ENCODE peak calls at places on chromosomes 2 and 18, in six cellular contexts. G, X, Q, Z, W and K are unnamed samples.

GRCh38 chr2:41910126-41910525 is 137.7 kb upstream of the PKDCC start:
- DNase-seq in Z (no peak), Q (no peak), X (peak), W (no peak), G (no peak), K (no peak)

GRCh38 chr2:54531558-54531957 is 75.4 kb downstream of the SPTBN1 start:
- DNase-seq in W (no peak), Q (no peak), X (peak), Z (no peak), G (peak), K (no peak)

GRCh38 chr2:175430236-175430635 is 248.7 kb upstream of the ATP5MC3 start:
- DNase-seq in G (no peak), X (no peak), W (no peak), Z (no peak), Q (no peak), K (no peak)

GRCh38 chr2:9745153-9745899 is 97.9 kb upstream of the TAF1B start:
- DNase-seq in Q (no peak), X (no peak), Z (no peak), G (no peak), W (no peak), K (no peak)

GRCh38 chr18:39350916-39351315 is 1785.3 kb upstream of the CELF4 start:
- DNase-seq in G (no peak), Q (no peak), Z (no peak), X (no peak), W (no peak), K (no peak)

GRCh38 chr2:180657054-180657453 is 323.4 kb upstream of the UBE2E3 start:
- DNase-seq in Z (no peak), X (peak), G (peak), W (no peak), Q (no peak), K (no peak)

GRCh38 chr18:22538463-22538862 is 120.7 kb upstream of the CTAGE1 start:
- DNase-seq in Q (peak), X (peak), G (no peak), Z (peak), W (no peak), K (no peak)

GRCh38 chr2:209526541-209526940 is 102.7 kb downstream of the MAP2 start:
- DNase-seq in G (no peak), X (no peak), Q (no peak), Z (no peak), W (no peak), K (no peak)

GRCh38 chr18:77622009-77622692 is 372.5 kb downstream of the GALR1 start:
- DNase-seq in G (no peak), Z (no peak), W (no peak), Q (no peak), X (no peak), K (no peak)

GRCh38 chr2:70468898-70469297 is 84.7 kb downstream of the TGFA start:
- DNase-seq in Z (no peak), G (no peak), W (peak), X (no peak), Q (no peak), K (no peak)

GRCh38 chr18:75141734-75142133 is 67.2 kb downstream of the PTGR3 start:
- DNase-seq in Q (no peak), X (no peak), Z (no peak), W (no peak), G (no peak), K (no peak)

GRCh38 chr2:187037310-187037709 is 188.3 kb upstream of the ZSWIM2 start:
- DNase-seq in Z (no peak), Q (no peak), X (peak), G (no peak), W (no peak), K (no peak)

GRCh38 chr2:9656270-9656766 is 25.5 kb upstream of the YWHAQ start:
- DNase-seq in X (peak), Z (no peak), Q (no peak), W (no peak), G (no peak), K (no peak)

GRCh38 chr18:79915161-79916127 is 36.0 kb downstream of the SLC66A2 start:
- DNase-seq in G (no peak), Q (no peak), W (peak), X (no peak), Z (no peak), K (no peak)

GRCh38 chr2:119111115-119111975 is 47.2 kb downstream of the C1QL2 start:
- DNase-seq in Q (no peak), X (no peak), G (peak), Z (no peak), W (peak), K (no peak)

GRCh38 chr2:71614976-71615768 is 161.8 kb downstream of the DYSF start:
- DNase-seq in G (no peak), W (peak), X (peak), Z (peak), Q (peak), K (peak)

GRCh38 chr2:105400138-105400540 is 1.3 kb upstream of the FHL2 start:
- DNase-seq in Q (no peak), X (no peak), G (no peak), Z (no peak), W (no peak), K (no peak)

GRCh38 chr18:27500531-27500930 is 315.4 kb upstream of the CHST9 start:
- DNase-seq in Z (no peak), W (no peak), Q (no peak), X (no peak), G (no peak), K (peak)
- H3K27ac ChIP-seq in Z (no peak), W (no peak), Q (no peak), X (no peak), G (no peak), K (no peak)

GRCh38 chr2:202052235-202052634 is 18.6 kb downstream of the FZD7 start:
- DNase-seq in Z (no peak), G (no peak), Q (no peak), W (no peak), X (no peak), K (no peak)
- H3K27ac ChIP-seq in Z (no peak), G (no peak), Q (no peak), W (no peak), X (no peak), K (no peak)

GRCh38 chr2:153946036-153946435 is 74.3 kb downstream of the GALNT13 start:
- DNase-seq in Z (no peak), W (no peak), X (no peak), G (no peak), Q (no peak), K (no peak)
- H3K27ac ChIP-seq in Z (no peak), W (no peak), X (no peak), G (no peak), Q (no peak), K (no peak)

GRCh38 chr2:237581326-237581725 is 9.2 kb downstream of the RAB17 start:
- DNase-seq in Q (no peak), X (no peak), Z (no peak), W (no peak), G (no peak), K (no peak)
- H3K27ac ChIP-seq in Q (peak), X (no peak), Z (peak), W (no peak), G (no peak), K (no peak)

GRCh38 chr2:144364988-144365738 is 154.8 kb downstream of the ZEB2 start:
- DNase-seq in W (no peak), G (no peak), Z (no peak), X (peak), Q (no peak), K (no peak)
- H3K27ac ChIP-seq in W (no peak), G (no peak), Z (no peak), X (no peak), Q (no peak), K (no peak)

GRCh38 chr2:64609229-64609994 is 44.3 kb downstream of the SERTAD2 start:
- DNase-seq in G (no peak), Z (peak), Q (peak), W (peak), X (peak), K (peak)
- H3K27ac ChIP-seq in G (no peak), Z (peak), Q (peak), W (no peak), X (no peak), K (peak)